ENCODE peak calls at places on chromosome 22, in four cellular contexts. H is mucosa of gallbladder, R is GF-D8, G is astrocyte of the spinal cord. N is an unnamed sample.

GRCh38 chr22:25403752-25404471 is 160.6 kb upstream of the GRK3 start:
- DNase-seq in H (no peak), R (peak; percentile 54), G (peak; percentile 25), N (no peak)

GRCh38 chr22:23283591-23284503 is 103.5 kb downstream of the BCR start:
- DNase-seq in H (peak; percentile 41), R (no peak), G (no peak), N (no peak)

GRCh38 chr22:29838599-29838956 is 504 bp upstream of the ASCC2 start:
- DNase-seq in H (no peak), R (peak; percentile 49), G (no peak), N (no peak)

GRCh38 chr22:37431811-37432707 is 4.8 kb upstream of the ELFN2 start:
- DNase-seq in H (no peak), R (no peak), G (peak; percentile 99), N (peak; percentile 57)

GRCh38 chr22:47092896-47093311 is 330.5 kb downstream of the TBC1D22A start:
- DNase-seq in H (no peak), R (no peak), G (peak; percentile 63), N (no peak)

GRCh38 chr22:32203181-32204105 is 1.4 kb downstream of the RFPL2 start:
- DNase-seq in H (peak; percentile 9), R (no peak), G (no peak), N (no peak)

GRCh38 chr22:31107206-31108118 is at the start of gene SELENOM:
- DNase-seq in H (peak; percentile 97), R (no peak), G (peak; percentile 99), N (peak; percentile 92)

GRCh38 chr22:39727541-39727940 is 157.0 kb downstream of the CACNA1I start:
- DNase-seq in H (no peak), R (no peak), G (no peak), N (peak; percentile 2)

GRCh38 chr22:24420977-24421343 is 6.4 kb upstream of the ADORA2A start:
- DNase-seq in H (no peak), R (no peak), G (no peak), N (no peak)

GRCh38 chr22:44532466-44533025 is 34.5 kb upstream of the RTL6 start:
- DNase-seq in H (no peak), R (no peak), G (no peak), N (no peak)

GRCh38 chr22:20530368-20531153 is 23.2 kb downstream of the MED15 start:
- DNase-seq in H (no peak), R (no peak), G (peak; percentile 72), N (no peak)

GRCh38 chr22:32950366-32950765 is 107.8 kb downstream of the SYN3 start:
- DNase-seq in H (no peak), R (no peak), G (no peak), N (no peak)

GRCh38 chr22:26737262-26737661 is 79.9 kb downstream of the MIAT start:
- DNase-seq in H (no peak), R (no peak), G (no peak), N (no peak)

GRCh38 chr22:37032535-37033460 is 13.3 kb downstream of the MPST start:
- DNase-seq in H (peak; percentile 88), R (peak; percentile 83), G (peak; percentile 36), N (no peak)

GRCh38 chr22:47090591-47091240 is 328.3 kb downstream of the TBC1D22A start:
- DNase-seq in H (no peak), R (no peak), G (peak; percentile 28), N (no peak)

GRCh38 chr22:49958462-49958921 is 2.1 kb upstream of the PIM3 start:
- DNase-seq in H (no peak), R (no peak), G (no peak), N (no peak)

GRCh38 chr22:33519140-33519973 is 400.9 kb downstream of the LARGE1 start:
- DNase-seq in H (peak; percentile 34), R (no peak), G (peak; percentile 46), N (peak; percentile 71)

GRCh38 chr22:20885017-20885556 is 26.3 kb downstream of the SNAP29 start:
- DNase-seq in H (no peak), R (no peak), G (no peak), N (no peak)

GRCh38 chr22:37781434-37782059 is 26.2 kb upstream of the GCAT start:
- DNase-seq in H (no peak), R (no peak), G (no peak), N (no peak)

GRCh38 chr22:45497268-45497667 is 5.4 kb upstream of the FBLN1 start:
- DNase-seq in H (no peak), R (no peak), G (no peak), N (no peak)

GRCh38 chr22:43554694-43555365 is 143.0 kb downstream of the MPPED1 start:
- DNase-seq in H (no peak), R (no peak), G (no peak), N (no peak)

GRCh38 chr22:22156716-22157499 is 87.7 kb upstream of the VPREB1 start:
- DNase-seq in H (peak; percentile 66), R (peak; percentile 38), G (peak; percentile 62), N (peak; percentile 27)

GRCh38 chr22:40856513-40857308 is at the start of the genes ST13 and XPNPEP3:
- DNase-seq in H (peak; percentile 98), R (peak; percentile 88), G (peak; percentile 97), N (peak; percentile 95)

GRCh38 chr22:48627203-48627602 is 1200.5 kb downstream of the BRD1 start:
- DNase-seq in H (peak; percentile 25), R (no peak), G (no peak), N (no peak)

GRCh38 chr22:24831678-24832077 is 25.7 kb downstream of the SGSM1 start:
- DNase-seq in H (no peak), R (no peak), G (no peak), N (no peak)

GRCh38 chr22:37194750-37195149 is 6.7 kb upstream of the C1QTNF6 start:
- DNase-seq in H (no peak), R (no peak), G (no peak), N (no peak)

GRCh38 chr22:21942407-21942895 is 10.2 kb downstream of the PPM1F start:
- DNase-seq in H (peak; percentile 49), R (peak; percentile 85), G (peak; percentile 91), N (peak; percentile 49)

GRCh38 chr22:29936186-29936585 is 53.2 kb downstream of the MTMR3 start:
- DNase-seq in H (no peak), R (no peak), G (no peak), N (peak; percentile 80)

GRCh38 chr22:30902496-30903357 is 65.8 kb downstream of the MORC2 start:
- DNase-seq in H (no peak), R (no peak), G (no peak), N (no peak)